ENCODE peak calls at places on chromosomes 3 and 15, in six cellular contexts. One of them, this sample, is unnamed.

GRCh38 chr3:58066842-58067241 is 58.6 kb downstream of the FLNB start:
- DNase-seq in EL: peak
- DNase-seq in posterior cingulate gyrus: no peak
- DNase-seq in left colon: no peak
- DNase-seq in RWPE1: no peak
- DNase-seq in NAMALWA: no peak
- DNase-seq in this sample: no peak

GRCh38 chr15:81296673-81297072 is 27.3 kb downstream of the STARD5 start:
- DNase-seq in EL: no peak
- DNase-seq in RWPE1: no peak
- DNase-seq in NAMALWA: peak
- DNase-seq in posterior cingulate gyrus: peak
- DNase-seq in left colon: peak
- DNase-seq in this sample: peak

GRCh38 chr3:178233371-178233770 is 302.9 kb upstream of the KCNMB2 start:
- DNase-seq in RWPE1: no peak
- DNase-seq in NAMALWA: no peak
- DNase-seq in EL: no peak
- DNase-seq in left colon: no peak
- DNase-seq in posterior cingulate gyrus: no peak
- DNase-seq in this sample: no peak

GRCh38 chr3:184724662-184725061 is 12.8 kb upstream of the MAGEF1 start:
- DNase-seq in NAMALWA: no peak
- DNase-seq in RWPE1: no peak
- DNase-seq in posterior cingulate gyrus: no peak
- DNase-seq in EL: no peak
- DNase-seq in left colon: no peak
- DNase-seq in this sample: no peak

GRCh38 chr15:62068787-62069170 is 2.0 kb downstream of the C2CD4A start:
- DNase-seq in RWPE1: no peak
- DNase-seq in EL: peak
- DNase-seq in left colon: no peak
- DNase-seq in posterior cingulate gyrus: no peak
- DNase-seq in NAMALWA: no peak
- DNase-seq in this sample: no peak

GRCh38 chr3:177832862-177833261 is 635.6 kb upstream of the TBL1XR1 start:
- DNase-seq in posterior cingulate gyrus: no peak
- DNase-seq in EL: no peak
- DNase-seq in NAMALWA: no peak
- DNase-seq in RWPE1: no peak
- DNase-seq in left colon: no peak
- DNase-seq in this sample: no peak

GRCh38 chr3:23805881-23806321 is at the start of gene UBE2E1:
- DNase-seq in left colon: peak
- DNase-seq in EL: peak
- DNase-seq in NAMALWA: peak
- DNase-seq in RWPE1: no peak
- DNase-seq in posterior cingulate gyrus: peak
- DNase-seq in this sample: peak

GRCh38 chr3:186700267-186700666 is 16.9 kb upstream of the KNG1 start:
- DNase-seq in posterior cingulate gyrus: no peak
- DNase-seq in EL: no peak
- DNase-seq in RWPE1: no peak
- DNase-seq in left colon: no peak
- DNase-seq in NAMALWA: no peak
- DNase-seq in this sample: no peak

GRCh38 chr3:26011276-26011675 is 221.4 kb downstream of the OXSM start:
- DNase-seq in NAMALWA: no peak
- DNase-seq in posterior cingulate gyrus: no peak
- DNase-seq in RWPE1: no peak
- DNase-seq in left colon: no peak
- DNase-seq in EL: no peak
- DNase-seq in this sample: no peak

GRCh38 chr3:8517490-8517889 is 15.9 kb downstream of the LMCD1 start:
- DNase-seq in RWPE1: no peak
- DNase-seq in NAMALWA: no peak
- DNase-seq in posterior cingulate gyrus: no peak
- DNase-seq in left colon: no peak
- DNase-seq in EL: no peak
- DNase-seq in this sample: no peak

GRCh38 chr3:190543656-190544055 is 29.8 kb downstream of the IL1RAP start:
- DNase-seq in EL: no peak
- DNase-seq in RWPE1: peak
- DNase-seq in NAMALWA: no peak
- DNase-seq in left colon: peak
- DNase-seq in posterior cingulate gyrus: no peak
- DNase-seq in this sample: no peak

GRCh38 chr15:39358441-39359041 is 222.3 kb upstream of the THBS1 start:
- DNase-seq in EL: peak
- DNase-seq in NAMALWA: no peak
- DNase-seq in RWPE1: peak
- DNase-seq in posterior cingulate gyrus: no peak
- DNase-seq in left colon: no peak
- DNase-seq in this sample: no peak

GRCh38 chr15:31328999-31329639 is 2.5 kb downstream of the KLF13 start:
- DNase-seq in posterior cingulate gyrus: peak
- DNase-seq in RWPE1: peak
- DNase-seq in NAMALWA: peak
- DNase-seq in left colon: peak
- DNase-seq in EL: no peak
- DNase-seq in this sample: no peak

GRCh38 chr3:194876403-194877165 is 190.9 kb downstream of the FAM43A start:
- DNase-seq in NAMALWA: no peak
- DNase-seq in RWPE1: no peak
- DNase-seq in EL: no peak
- DNase-seq in posterior cingulate gyrus: no peak
- DNase-seq in left colon: no peak
- DNase-seq in this sample: no peak

GRCh38 chr15:26561994-26562730 is 210.7 kb downstream of the GABRB3 start:
- DNase-seq in EL: no peak
- DNase-seq in NAMALWA: no peak
- DNase-seq in posterior cingulate gyrus: no peak
- DNase-seq in RWPE1: no peak
- DNase-seq in left colon: no peak
- DNase-seq in this sample: no peak

GRCh38 chr3:103127116-103127630 is 692.4 kb downstream of the ZPLD1 start:
- DNase-seq in left colon: no peak
- DNase-seq in EL: no peak
- DNase-seq in RWPE1: no peak
- DNase-seq in posterior cingulate gyrus: no peak
- DNase-seq in NAMALWA: no peak
- DNase-seq in this sample: no peak

GRCh38 chr3:86056962-86057361 is 934.0 kb downstream of the VGLL3 start:
- DNase-seq in RWPE1: no peak
- DNase-seq in NAMALWA: no peak
- DNase-seq in left colon: no peak
- DNase-seq in posterior cingulate gyrus: no peak
- DNase-seq in EL: no peak
- DNase-seq in this sample: no peak

GRCh38 chr15:52652984-52653383 is 26.2 kb downstream of the ATOSA start:
- DNase-seq in posterior cingulate gyrus: no peak
- DNase-seq in EL: peak
- DNase-seq in NAMALWA: no peak
- DNase-seq in left colon: no peak
- DNase-seq in RWPE1: no peak
- DNase-seq in this sample: no peak

GRCh38 chr3:16512435-16513140 is 911 bp downstream of the RFTN1 start:
- DNase-seq in NAMALWA: peak
- DNase-seq in RWPE1: peak
- DNase-seq in left colon: peak
- DNase-seq in EL: peak
- DNase-seq in posterior cingulate gyrus: no peak
- DNase-seq in this sample: peak

GRCh38 chr3:178856804-178857203 is 214.8 kb downstream of the ZMAT3 start:
- DNase-seq in RWPE1: no peak
- DNase-seq in left colon: no peak
- DNase-seq in posterior cingulate gyrus: no peak
- DNase-seq in EL: no peak
- DNase-seq in NAMALWA: no peak
- DNase-seq in this sample: no peak

GRCh38 chr3:42012378-42012934 is 50.6 kb upstream of the ULK4 start:
- DNase-seq in NAMALWA: peak
- DNase-seq in left colon: no peak
- DNase-seq in posterior cingulate gyrus: no peak
- DNase-seq in EL: no peak
- DNase-seq in RWPE1: no peak
- DNase-seq in this sample: no peak

GRCh38 chr3:9932535-9932842 is 1.1 kb upstream of the CRELD1 start:
- DNase-seq in NAMALWA: no peak
- DNase-seq in posterior cingulate gyrus: peak
- DNase-seq in RWPE1: no peak
- DNase-seq in left colon: no peak
- DNase-seq in EL: no peak
- DNase-seq in this sample: no peak

GRCh38 chr3:10495003-10495402 is 10.4 kb downstream of the ATP2B2 start:
- DNase-seq in RWPE1: peak
- DNase-seq in EL: peak
- DNase-seq in left colon: no peak
- DNase-seq in posterior cingulate gyrus: peak
- DNase-seq in NAMALWA: no peak
- DNase-seq in this sample: no peak

GRCh38 chr15:84749111-84749991 is 959 bp downstream of the ZNF592 start:
- DNase-seq in RWPE1: peak
- DNase-seq in EL: peak
- DNase-seq in posterior cingulate gyrus: no peak
- DNase-seq in left colon: peak
- DNase-seq in NAMALWA: peak
- DNase-seq in this sample: peak

GRCh38 chr3:11799777-11800176 is 46.9 kb downstream of the TAMM41 start:
- DNase-seq in left colon: no peak
- DNase-seq in EL: no peak
- DNase-seq in NAMALWA: no peak
- DNase-seq in posterior cingulate gyrus: no peak
- DNase-seq in RWPE1: no peak
- DNase-seq in this sample: peak

GRCh38 chr15:90008607-90009006 is 7.5 kb downstream of the ZNF710 start:
- DNase-seq in left colon: no peak
- DNase-seq in RWPE1: no peak
- DNase-seq in EL: no peak
- DNase-seq in posterior cingulate gyrus: no peak
- DNase-seq in NAMALWA: no peak
- DNase-seq in this sample: no peak

GRCh38 chr3:193301441-193301840 is 60.4 kb downstream of the PLAAT1 start:
- DNase-seq in EL: no peak
- DNase-seq in RWPE1: peak
- DNase-seq in NAMALWA: no peak
- DNase-seq in posterior cingulate gyrus: no peak
- DNase-seq in left colon: no peak
- DNase-seq in this sample: no peak

GRCh38 chr3:30682434-30683155 is 76.2 kb downstream of the TGFBR2 start:
- DNase-seq in EL: no peak
- DNase-seq in NAMALWA: no peak
- DNase-seq in left colon: no peak
- DNase-seq in RWPE1: no peak
- DNase-seq in posterior cingulate gyrus: no peak
- DNase-seq in this sample: no peak

GRCh38 chr3:30502742-30503073 is 103.7 kb upstream of the TGFBR2 start:
- DNase-seq in NAMALWA: peak
- DNase-seq in EL: peak
- DNase-seq in RWPE1: peak
- DNase-seq in left colon: no peak
- DNase-seq in posterior cingulate gyrus: no peak
- DNase-seq in this sample: peak

GRCh38 chr3:64674591-64675076 is 13.2 kb downstream of the ADAMTS9 start:
- DNase-seq in NAMALWA: no peak
- DNase-seq in posterior cingulate gyrus: no peak
- DNase-seq in EL: no peak
- DNase-seq in left colon: no peak
- DNase-seq in RWPE1: no peak
- DNase-seq in this sample: no peak

GRCh38 chr3:174986685-174987084 is 127.6 kb downstream of the NAALADL2 start:
- DNase-seq in EL: peak
- DNase-seq in NAMALWA: no peak
- DNase-seq in RWPE1: no peak
- DNase-seq in left colon: no peak
- DNase-seq in posterior cingulate gyrus: no peak
- DNase-seq in this sample: no peak

This sample was measured in CD4-positive, CD25-positive, alpha-beta regulatory T cell.